ENCODE peak calls at places on chromosomes 1 and 21, in ten cellular contexts. N is A673; U is CD4-positive, CD25-positive, alpha-beta regulatory T cell; E is CD8-positive, alpha-beta T cell; L is uterus; C is MM.1S; D is psoas muscle; G is thoracic aorta; B is mesendoderm; H is lower lobe of right lung. R is an unnamed sample.

GRCh38 chr1:47431534-47431933 is 6.3 kb upstream of the FOXD2 start:
- DNase-seq in N (no peak), U (no peak), E (no peak), L (no peak), C (no peak), D (no peak), G (no peak), B (peak; percentile 93), H (no peak), R (no peak)

GRCh38 chr1:60025552-60025951 is 48.0 kb downstream of the C1orf87 start:
- DNase-seq in N (no peak), U (no peak), E (no peak), L (no peak), C (no peak), D (no peak), G (no peak), B (no peak), H (no peak), R (no peak)

GRCh38 chr21:43740497-43741156 is 21.7 kb downstream of the PDXK start:
- DNase-seq in N (peak; percentile 42), U (no peak), E (no peak), L (peak; percentile 60), C (no peak), D (no peak), G (no peak), B (peak; percentile 93), H (peak; percentile 69), R (peak; percentile 67)

GRCh38 chr1:78490861-78491310 is at the start of gene PTGFR:
- DNase-seq in N (peak; percentile 61), U (no peak), E (no peak), L (peak; percentile 54), C (no peak), D (peak; percentile 35), G (no peak), B (peak; percentile 40), H (peak; percentile 47), R (peak; percentile 35)

GRCh38 chr1:32426489-32427255 is 32.4 kb upstream of the BSDC1 start:
- DNase-seq in N (peak; percentile 50), U (no peak), E (no peak), L (peak; percentile 30), C (no peak), D (no peak), G (no peak), B (peak; percentile 27), H (peak; percentile 48), R (no peak)

GRCh38 chr21:46183910-46184624 is at the start of gene SPATC1L:
- DNase-seq in N (peak; percentile 79), U (no peak), E (peak; percentile 27), L (peak; percentile 76), C (peak; percentile 73), D (peak; percentile 75), G (no peak), B (peak; percentile 92), H (peak; percentile 82), R (peak; percentile 67)

GRCh38 chr1:67836769-67837168 is 3.5 kb upstream of the GNG12 start:
- DNase-seq in N (no peak), U (no peak), E (no peak), L (no peak), C (no peak), D (no peak), G (no peak), B (no peak), H (no peak), R (no peak)

GRCh38 chr1:245326396-245326795 is 171.6 kb downstream of the KIF26B start:
- DNase-seq in N (no peak), U (no peak), E (no peak), L (no peak), C (no peak), D (no peak), G (no peak), B (no peak), H (no peak), R (peak; percentile 32)

GRCh38 chr1:93446837-93447451 is 974 bp upstream of the FNBP1L start:
- DNase-seq in N (peak; percentile 18), U (no peak), E (no peak), L (no peak), C (no peak), D (peak; percentile 47), G (no peak), B (no peak), H (no peak), R (no peak)

GRCh38 chr1:116472431-116472961 is 98.3 kb downstream of the CD58 start:
- DNase-seq in N (peak; percentile 92), U (no peak), E (no peak), L (no peak), C (no peak), D (no peak), G (no peak), B (peak; percentile 53), H (no peak), R (no peak)

GRCh38 chr1:202501281-202501680 is 152.8 kb downstream of the PPP1R12B start:
- DNase-seq in N (peak; percentile 50), U (peak; percentile 21), E (no peak), L (no peak), C (peak; percentile 39), D (no peak), G (no peak), B (peak; percentile 58), H (no peak), R (no peak)

GRCh38 chr1:162118063-162118462 is 48.6 kb downstream of the NOS1AP start:
- DNase-seq in N (no peak), U (no peak), E (no peak), L (no peak), C (no peak), D (no peak), G (no peak), B (no peak), H (no peak), R (no peak)

GRCh38 chr1:172390620-172391491 is 29.6 kb upstream of the C1orf105 start:
- DNase-seq in N (no peak), U (no peak), E (no peak), L (peak; percentile 21), C (peak; percentile 25), D (no peak), G (no peak), B (peak; percentile 23), H (no peak), R (no peak)

GRCh38 chr1:246934777-246935176 is 3.0 kb upstream of the AHCTF1 start:
- DNase-seq in N (no peak), U (no peak), E (no peak), L (no peak), C (no peak), D (no peak), G (no peak), B (no peak), H (no peak), R (peak; percentile 33)

GRCh38 chr21:46420241-46421190 is 38.2 kb upstream of the DIP2A start:
- DNase-seq in N (no peak), U (no peak), E (no peak), L (no peak), C (no peak), D (peak; percentile 12), G (no peak), B (no peak), H (peak; percentile 34), R (no peak)

GRCh38 chr1:8343464-8344001 is 25.6 kb downstream of the SLC45A1 start:
- DNase-seq in N (peak; percentile 70), U (no peak), E (no peak), L (peak; percentile 90), C (no peak), D (peak; percentile 87), G (peak; percentile 64), B (no peak), H (peak; percentile 67), R (no peak)

GRCh38 chr1:93499075-93499474 is 51.2 kb downstream of the FNBP1L start:
- DNase-seq in N (no peak), U (no peak), E (no peak), L (no peak), C (no peak), D (no peak), G (no peak), B (no peak), H (no peak), R (no peak)

GRCh38 chr1:97562096-97562495 is 358.7 kb downstream of the DPYD start:
- DNase-seq in N (no peak), U (no peak), E (no peak), L (no peak), C (no peak), D (no peak), G (no peak), B (peak; percentile 8), H (no peak), R (no peak)

GRCh38 chr1:42422672-42423236 is 33.1 kb downstream of the ZMYND12 start:
- DNase-seq in N (no peak), U (no peak), E (no peak), L (no peak), C (no peak), D (no peak), G (no peak), B (no peak), H (no peak), R (no peak)
- H3K27ac ChIP-seq in N (no peak overlapping the region), U (no peak overlapping the region), E (no peak overlapping the region), L (no peak overlapping the region), C (no peak overlapping the region), D (no peak overlapping the region), G (no peak overlapping the region), B (no peak overlapping the region), H (no peak overlapping the region), R (no peak overlapping the region)

GRCh38 chr1:54425152-54425584 is 19.0 kb upstream of the SSBP3 start:
- DNase-seq in N (no peak), U (no peak), E (no peak), L (no peak), C (no peak), D (no peak), G (no peak), B (no peak), H (no peak), R (no peak)
- H3K27ac ChIP-seq in N (no peak overlapping the region), U (no peak overlapping the region), E (no peak overlapping the region), L (no peak overlapping the region), C (no peak overlapping the region), D (no peak overlapping the region), G (no peak overlapping the region), B (no peak overlapping the region), H (no peak overlapping the region), R (no peak overlapping the region)

GRCh38 chr1:101282314-101283087 is 45.7 kb downstream of the S1PR1 start:
- DNase-seq in N (no peak), U (no peak), E (no peak), L (no peak), C (no peak), D (no peak), G (no peak), B (no peak), H (no peak), R (no peak)
- H3K27ac ChIP-seq in N (no peak overlapping the region), U (no peak overlapping the region), E (peak overlapping the region; percentile 52), L (no peak overlapping the region), C (no peak overlapping the region), D (no peak overlapping the region), G (no peak overlapping the region), B (no peak overlapping the region), H (no peak overlapping the region), R (no peak overlapping the region)

DNA sequence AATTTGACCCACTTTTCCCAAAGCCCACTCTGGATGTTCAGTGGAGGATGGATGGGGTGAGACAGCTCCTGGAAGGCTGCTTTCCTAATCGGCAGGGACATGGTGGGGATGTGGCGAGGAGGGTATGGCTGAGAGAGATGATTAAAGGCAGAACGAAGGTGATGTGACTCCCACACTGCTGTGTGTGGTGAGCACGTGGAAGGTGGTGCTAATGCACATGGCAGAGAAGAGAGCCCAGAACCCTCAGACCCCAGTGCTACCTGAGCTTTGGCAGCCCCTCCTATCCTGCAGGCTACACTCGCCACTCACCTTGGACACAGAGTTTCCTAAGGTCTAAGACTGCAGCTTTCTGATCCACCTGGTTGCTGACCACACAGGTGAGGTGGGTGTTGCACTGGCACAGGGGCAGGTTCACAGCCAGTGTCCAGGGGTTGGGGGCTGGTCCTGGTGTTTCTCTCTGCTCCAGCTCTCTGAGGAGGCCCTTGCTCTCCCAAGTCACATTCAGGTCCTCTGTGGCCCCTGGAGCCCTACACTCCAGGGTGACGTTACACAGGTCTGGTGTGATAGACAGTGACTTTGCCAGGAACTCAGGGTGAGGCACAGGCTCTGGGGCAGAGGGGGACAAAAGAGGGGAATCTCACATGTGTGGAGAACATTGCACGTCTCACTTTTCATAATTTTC is 151.4 kb upstream of the ETV3 start:
- DNase-seq in N (no peak), U (no peak), E (no peak), L (no peak), C (no peak), D (no peak), G (no peak), B (no peak), H (no peak), R (no peak)
- H3K27ac ChIP-seq in N (no peak overlapping the region), U (no peak overlapping the region), E (no peak overlapping the region), L (no peak overlapping the region), C (no peak overlapping the region), D (no peak overlapping the region), G (no peak overlapping the region), B (no peak overlapping the region), H (no peak overlapping the region), R (no peak overlapping the region)

R was measured in dorsolateral prefrontal cortex.